ENCODE peak calls at places on chromosomes 2 and 18, in five cellular contexts. One of them, this sample, is unnamed.

GRCh38 chr2:11131166-11131920 is 23.9 kb upstream of the SLC66A3 start:
- DNase-seq in lower leg skin: no peak
- DNase-seq in CD4-positive, alpha-beta T cell: no peak
- DNase-seq in cardiac muscle cell: no peak
- DNase-seq in astrocyte of the spinal cord: no peak
- DNase-seq in this sample: no peak

GRCh38 chr2:72142743-72143440 is 4.8 kb downstream of the CYP26B1 start:
- DNase-seq in lower leg skin: peak; percentile 82
- DNase-seq in CD4-positive, alpha-beta T cell: no peak
- DNase-seq in cardiac muscle cell: peak; percentile 79
- DNase-seq in astrocyte of the spinal cord: no peak
- DNase-seq in this sample: peak; percentile 36

GRCh38 chr2:172090044-172090946 is 5.0 kb downstream of the DLX1 start:
- DNase-seq in lower leg skin: no peak
- DNase-seq in CD4-positive, alpha-beta T cell: no peak
- DNase-seq in cardiac muscle cell: no peak
- DNase-seq in astrocyte of the spinal cord: no peak
- DNase-seq in this sample: no peak

GRCh38 chr18:67654101-67654500 is 137.6 kb upstream of the DSEL start:
- DNase-seq in lower leg skin: no peak
- DNase-seq in CD4-positive, alpha-beta T cell: no peak
- DNase-seq in cardiac muscle cell: no peak
- DNase-seq in astrocyte of the spinal cord: no peak
- DNase-seq in this sample: no peak

GRCh38 chr2:172251231-172251630 is 148.5 kb upstream of the DLX2 start:
- DNase-seq in lower leg skin: no peak
- DNase-seq in CD4-positive, alpha-beta T cell: no peak
- DNase-seq in cardiac muscle cell: no peak
- DNase-seq in astrocyte of the spinal cord: peak; percentile 73
- DNase-seq in this sample: no peak

GRCh38 chr18:61572871-61573270 is 239.6 kb downstream of the CDH20 start:
- DNase-seq in lower leg skin: no peak
- DNase-seq in CD4-positive, alpha-beta T cell: no peak
- DNase-seq in cardiac muscle cell: no peak
- DNase-seq in astrocyte of the spinal cord: no peak
- DNase-seq in this sample: no peak

GRCh38 chr2:102230410-102230909 is 43.6 kb downstream of the IL1RL2 start:
- DNase-seq in lower leg skin: no peak
- DNase-seq in CD4-positive, alpha-beta T cell: no peak
- DNase-seq in cardiac muscle cell: no peak
- DNase-seq in astrocyte of the spinal cord: no peak
- DNase-seq in this sample: no peak

GRCh38 chr2:98504386-98505109 is 59.9 kb downstream of the INPP4A start:
- DNase-seq in lower leg skin: no peak
- DNase-seq in CD4-positive, alpha-beta T cell: no peak
- DNase-seq in cardiac muscle cell: peak; percentile 28
- DNase-seq in astrocyte of the spinal cord: peak; percentile 17
- DNase-seq in this sample: no peak

GRCh38 chr2:85666435-85666924 is 1.5 kb downstream of the SFTPB start:
- DNase-seq in lower leg skin: no peak
- DNase-seq in CD4-positive, alpha-beta T cell: no peak
- DNase-seq in cardiac muscle cell: no peak
- DNase-seq in astrocyte of the spinal cord: no peak
- DNase-seq in this sample: no peak

GRCh38 chr2:148020036-148020357 is 540 bp downstream of the ORC4 start:
- DNase-seq in lower leg skin: no peak
- DNase-seq in CD4-positive, alpha-beta T cell: no peak
- DNase-seq in cardiac muscle cell: no peak
- DNase-seq in astrocyte of the spinal cord: no peak
- DNase-seq in this sample: no peak

GRCh38 chr2:55961318-55961911 is 37.8 kb upstream of the EFEMP1 start:
- DNase-seq in lower leg skin: no peak
- DNase-seq in CD4-positive, alpha-beta T cell: no peak
- DNase-seq in cardiac muscle cell: peak; percentile 29
- DNase-seq in astrocyte of the spinal cord: peak; percentile 77
- DNase-seq in this sample: no peak

GRCh38 chr2:121063471-121063870 is 221.5 kb downstream of the TFCP2L1 start:
- DNase-seq in lower leg skin: no peak
- DNase-seq in CD4-positive, alpha-beta T cell: no peak
- DNase-seq in cardiac muscle cell: no peak
- DNase-seq in astrocyte of the spinal cord: no peak
- DNase-seq in this sample: no peak

GRCh38 chr18:27094621-27095020 is 90.5 kb downstream of the CHST9 start:
- DNase-seq in lower leg skin: no peak
- DNase-seq in CD4-positive, alpha-beta T cell: no peak
- DNase-seq in cardiac muscle cell: no peak
- DNase-seq in astrocyte of the spinal cord: no peak
- DNase-seq in this sample: no peak

GRCh38 chr2:63055510-63056308 is 5.1 kb downstream of the OTX1 start:
- DNase-seq in lower leg skin: no peak
- DNase-seq in CD4-positive, alpha-beta T cell: no peak
- DNase-seq in cardiac muscle cell: peak; percentile 20
- DNase-seq in astrocyte of the spinal cord: no peak
- DNase-seq in this sample: no peak

GRCh38 chr18:37534627-37535026 is 31.0 kb downstream of the CELF4 start:
- DNase-seq in lower leg skin: no peak
- DNase-seq in CD4-positive, alpha-beta T cell: no peak
- DNase-seq in cardiac muscle cell: no peak
- DNase-seq in astrocyte of the spinal cord: no peak
- DNase-seq in this sample: no peak

GRCh38 chr2:102122115-102122514 is 20.4 kb upstream of the IL1R1 start:
- DNase-seq in lower leg skin: no peak
- DNase-seq in CD4-positive, alpha-beta T cell: no peak
- DNase-seq in cardiac muscle cell: no peak
- DNase-seq in astrocyte of the spinal cord: peak; percentile 96
- DNase-seq in this sample: no peak

GRCh38 chr18:80202264-80202998 is 44.9 kb downstream of the PARD6G start:
- DNase-seq in lower leg skin: peak; percentile 9
- DNase-seq in CD4-positive, alpha-beta T cell: no peak
- DNase-seq in cardiac muscle cell: no peak
- DNase-seq in astrocyte of the spinal cord: no peak
- DNase-seq in this sample: no peak

GRCh38 chr2:122748552-122749011 is 993.1 kb downstream of the TSN start:
- DNase-seq in lower leg skin: no peak
- DNase-seq in CD4-positive, alpha-beta T cell: no peak
- DNase-seq in cardiac muscle cell: no peak
- DNase-seq in astrocyte of the spinal cord: peak; percentile 51
- DNase-seq in this sample: no peak

GRCh38 chr2:207330912-207331311 is 165.2 kb upstream of the KLF7 start:
- DNase-seq in lower leg skin: peak; percentile 61
- DNase-seq in CD4-positive, alpha-beta T cell: no peak
- DNase-seq in cardiac muscle cell: no peak
- DNase-seq in astrocyte of the spinal cord: peak; percentile 89
- DNase-seq in this sample: peak; percentile 40

GRCh38 chr2:216696321-216696720 is 972 bp upstream of the IGFBP5 start:
- DNase-seq in lower leg skin: no peak
- DNase-seq in CD4-positive, alpha-beta T cell: no peak
- DNase-seq in cardiac muscle cell: no peak
- DNase-seq in astrocyte of the spinal cord: no peak
- DNase-seq in this sample: no peak

GRCh38 chr2:216696751-216697560 is 1.6 kb upstream of the IGFBP5 start:
- DNase-seq in lower leg skin: no peak
- DNase-seq in CD4-positive, alpha-beta T cell: no peak
- DNase-seq in cardiac muscle cell: peak; percentile 53
- DNase-seq in astrocyte of the spinal cord: peak; percentile 69
- DNase-seq in this sample: no peak

GRCh38 chr2:216694826-216695217 is 527 bp downstream of the IGFBP5 start:
- DNase-seq in lower leg skin: no peak
- DNase-seq in CD4-positive, alpha-beta T cell: no peak
- DNase-seq in cardiac muscle cell: peak; percentile 20
- DNase-seq in astrocyte of the spinal cord: no peak
- DNase-seq in this sample: no peak

GRCh38 chr2:216694201-216694825 is 1.0 kb downstream of the IGFBP5 start:
- DNase-seq in lower leg skin: peak; percentile 49
- DNase-seq in CD4-positive, alpha-beta T cell: no peak
- DNase-seq in cardiac muscle cell: peak; percentile 84
- DNase-seq in astrocyte of the spinal cord: peak; percentile 49
- DNase-seq in this sample: no peak

DNA sequence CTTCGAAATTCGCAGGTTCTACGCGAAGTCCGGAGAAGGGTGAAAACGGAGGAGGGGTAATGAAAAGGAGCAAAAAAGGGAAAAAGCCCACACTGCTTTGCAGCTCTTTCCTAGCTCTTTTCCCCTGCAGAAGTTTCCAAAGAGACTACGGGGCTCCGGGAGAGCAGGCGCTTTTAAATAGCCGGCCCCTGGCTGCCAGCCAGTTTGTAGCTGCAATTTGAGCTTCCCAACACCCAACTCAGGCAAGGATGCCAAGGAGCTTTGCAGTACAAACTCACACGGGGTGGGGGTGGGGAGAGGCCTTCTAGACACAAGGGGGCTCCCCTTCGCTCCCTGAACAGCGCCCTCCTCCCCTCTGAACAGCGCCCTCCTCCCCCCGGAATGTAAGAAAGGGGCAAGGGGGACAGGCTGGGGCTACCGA is at the start of gene IGFBP5:
- DNase-seq in lower leg skin: peak; percentile 76
- DNase-seq in CD4-positive, alpha-beta T cell: no peak
- DNase-seq in cardiac muscle cell: peak; percentile 93
- DNase-seq in astrocyte of the spinal cord: peak; percentile 89
- DNase-seq in this sample: peak; percentile 65
- TF ChIP-seq CTCF in lower leg skin: no peak
- TF ChIP-seq CTCF in CD4-positive, alpha-beta T cell: no peak
- TF ChIP-seq CTCF in cardiac muscle cell: peak; percentile 17
- TF ChIP-seq CTCF in astrocyte of the spinal cord: peak; percentile 35
- TF ChIP-seq CTCF in this sample: no peak

GRCh38 chr2:225004531-225004930 is 37.7 kb downstream of the DOCK10 start:
- DNase-seq in lower leg skin: no peak
- DNase-seq in CD4-positive, alpha-beta T cell: no peak
- DNase-seq in cardiac muscle cell: no peak
- DNase-seq in astrocyte of the spinal cord: peak; percentile 43
- DNase-seq in this sample: no peak

GRCh38 chr2:225002039-225002655 is 40.1 kb downstream of the DOCK10 start:
- DNase-seq in lower leg skin: no peak
- DNase-seq in CD4-positive, alpha-beta T cell: peak; percentile 53
- DNase-seq in cardiac muscle cell: peak; percentile 61
- DNase-seq in astrocyte of the spinal cord: peak; percentile 78
- DNase-seq in this sample: no peak

GRCh38 chr2:225006730-225007129 is 35.5 kb downstream of the DOCK10 start:
- DNase-seq in lower leg skin: no peak
- DNase-seq in CD4-positive, alpha-beta T cell: no peak
- DNase-seq in cardiac muscle cell: no peak
- DNase-seq in astrocyte of the spinal cord: no peak
- DNase-seq in this sample: no peak

GRCh38 chr2:224999784-225000183 is 42.5 kb downstream of the DOCK10 start:
- DNase-seq in lower leg skin: no peak
- DNase-seq in CD4-positive, alpha-beta T cell: no peak
- DNase-seq in cardiac muscle cell: no peak
- DNase-seq in astrocyte of the spinal cord: no peak
- DNase-seq in this sample: no peak

DNA sequence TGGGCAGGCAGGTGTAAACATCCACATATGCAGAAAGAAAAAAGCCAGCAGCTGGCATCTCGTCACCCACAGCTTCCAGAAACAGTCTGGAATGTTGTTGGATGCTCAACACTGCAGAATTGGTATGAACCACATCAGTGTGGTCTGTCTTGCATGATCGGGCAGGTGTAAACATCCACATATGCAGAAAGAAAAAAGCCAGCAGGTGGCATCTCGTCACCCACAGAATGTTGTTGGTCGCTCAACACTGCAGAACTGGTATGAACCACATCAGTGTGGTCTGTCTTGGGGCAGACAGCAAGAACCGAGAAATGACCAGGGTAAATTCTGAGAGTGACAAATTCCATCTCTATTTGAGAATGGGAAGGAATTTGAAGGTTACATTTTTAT is 39.6 kb downstream of the DOCK10 start:
- DNase-seq in lower leg skin: no peak
- DNase-seq in CD4-positive, alpha-beta T cell: no peak
- DNase-seq in cardiac muscle cell: peak; percentile 1
- DNase-seq in astrocyte of the spinal cord: no peak
- DNase-seq in this sample: no peak
- TF ChIP-seq CTCF in lower leg skin: no peak
- TF ChIP-seq CTCF in CD4-positive, alpha-beta T cell: peak; percentile 38
- TF ChIP-seq CTCF in cardiac muscle cell: no peak
- TF ChIP-seq CTCF in astrocyte of the spinal cord: no peak
- TF ChIP-seq CTCF in this sample: no peak

DNA sequence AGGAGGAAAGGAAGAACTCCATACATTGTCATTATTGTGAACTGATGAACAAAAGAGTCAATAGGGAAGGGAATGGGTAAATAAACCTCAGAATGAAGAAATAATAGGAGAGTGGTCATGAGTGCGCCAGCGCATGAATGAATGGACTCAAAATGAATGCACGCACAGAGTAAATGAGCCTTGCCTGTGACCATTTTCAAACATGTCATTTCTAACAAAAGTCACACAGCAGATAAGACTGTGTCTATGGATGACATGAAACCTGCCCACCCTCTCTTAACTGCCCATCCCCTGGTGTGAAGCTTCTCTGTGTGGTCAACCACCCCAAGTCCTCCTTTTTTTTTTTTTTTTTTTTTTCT is 121.1 kb upstream of the TEX51 start:
- DNase-seq in lower leg skin: no peak
- DNase-seq in CD4-positive, alpha-beta T cell: no peak
- DNase-seq in cardiac muscle cell: no peak
- DNase-seq in astrocyte of the spinal cord: no peak
- DNase-seq in this sample: no peak
- TF ChIP-seq CTCF in lower leg skin: no peak
- TF ChIP-seq CTCF in CD4-positive, alpha-beta T cell: no peak
- TF ChIP-seq CTCF in cardiac muscle cell: no peak
- TF ChIP-seq CTCF in astrocyte of the spinal cord: no peak
- TF ChIP-seq CTCF in this sample: no peak

DNA sequence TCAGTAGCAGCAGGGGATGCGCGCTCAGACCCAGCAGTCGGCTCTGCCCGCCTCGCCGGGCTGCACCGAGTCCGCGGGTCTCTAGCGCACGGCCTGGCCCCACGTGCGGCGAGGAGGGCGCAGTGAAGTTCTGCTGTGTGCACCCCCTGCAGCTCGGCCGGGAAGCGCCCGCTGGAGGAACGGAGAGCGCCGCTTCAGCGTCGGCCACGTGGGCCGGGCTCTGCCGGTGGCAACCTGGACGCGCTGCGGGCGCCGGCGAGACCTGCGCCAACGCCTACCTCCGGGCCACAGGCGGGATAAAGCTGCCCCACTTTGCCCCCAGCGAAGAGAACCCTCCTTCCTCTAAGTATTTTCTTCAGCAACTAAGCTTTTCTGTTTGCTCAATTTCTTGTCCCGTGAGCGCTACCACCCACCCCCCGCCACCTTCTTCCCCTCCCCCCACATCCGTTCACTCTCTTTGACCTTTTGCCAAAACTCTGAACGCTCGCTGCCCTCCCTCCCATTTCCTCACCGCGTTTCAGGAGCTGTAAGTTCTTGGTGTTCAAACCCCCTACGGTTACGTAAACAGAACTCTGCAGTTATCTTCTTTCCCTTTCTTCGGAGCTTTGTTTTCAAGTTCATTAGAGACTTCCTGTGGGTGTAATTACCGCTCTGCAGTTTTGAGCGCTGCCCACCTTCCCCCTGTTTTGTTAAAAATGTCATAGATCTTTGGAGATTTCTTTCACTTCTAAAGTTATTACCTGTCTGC is 42.6 kb upstream of the EDAR start:
- DNase-seq in lower leg skin: peak; percentile 21
- DNase-seq in CD4-positive, alpha-beta T cell: peak; percentile 75
- DNase-seq in cardiac muscle cell: peak; percentile 69
- DNase-seq in astrocyte of the spinal cord: peak; percentile 22
- DNase-seq in this sample: no peak
- TF ChIP-seq CTCF in lower leg skin: no peak
- TF ChIP-seq CTCF in CD4-positive, alpha-beta T cell: no peak
- TF ChIP-seq CTCF in cardiac muscle cell: no peak
- TF ChIP-seq CTCF in astrocyte of the spinal cord: no peak
- TF ChIP-seq CTCF in this sample: no peak

This sample was measured in omental fat pad.